ENCODE peak calls at places on chromosomes 11 and 22, in four cellular contexts. S is H9, T is mesendoderm, D is H1. Z is an unnamed sample.

GRCh38 chr22:46355369-46355995 is 20.0 kb downstream of the TRMU start:
- DNase-seq in T (peak; percentile 76), D (peak; percentile 97), S (peak; percentile 83), Z (peak; percentile 40)

GRCh38 chr22:33006220-33006954 is 51.8 kb downstream of the SYN3 start:
- DNase-seq in T (no peak), S (no peak), D (peak; percentile 24), Z (no peak)

GRCh38 chr22:19974935-19975706 is 33.5 kb upstream of the TXNRD2 start:
- DNase-seq in S (peak; percentile 46), T (peak; percentile 41), D (no peak), Z (no peak)

GRCh38 chr22:19055801-19056200 is 66.4 kb downstream of the DGCR2 start:
- DNase-seq in S (no peak), T (no peak), D (no peak), Z (no peak)

GRCh38 chr11:128878455-128878854 is 11.4 kb upstream of the KCNJ1 start:
- DNase-seq in D (no peak), S (no peak), T (no peak), Z (no peak)

GRCh38 chr11:45087301-45087700 is 59.1 kb upstream of the PRDM11 start:
- DNase-seq in S (no peak), T (no peak), D (no peak), Z (peak; percentile 60)

GRCh38 chr22:50701076-50701419 is 28.4 kb downstream of the SHANK3 start:
- DNase-seq in T (no peak), D (no peak), S (no peak), Z (no peak)

GRCh38 chr11:111426615-111427014 is 47.5 kb upstream of the POU2AF1 start:
- DNase-seq in T (no peak), S (no peak), D (no peak), Z (no peak)

GRCh38 chr11:75344761-75345454 is 6.6 kb downstream of the ARRB1 start:
- DNase-seq in D (no peak), S (no peak), T (no peak), Z (peak; percentile 74)

GRCh38 chr11:36177837-36178236 is 111.4 kb downstream of the COMMD9 start:
- DNase-seq in D (no peak), S (no peak), T (no peak), Z (no peak)

GRCh38 chr22:47883757-47884156 is 1121.3 kb downstream of the TBC1D22A start:
- DNase-seq in S (no peak), T (no peak), D (no peak), Z (no peak)

GRCh38 chr11:106468091-106468490 is 390.6 kb downstream of the AASDHPPT start:
- DNase-seq in S (no peak), D (no peak), T (no peak), Z (peak; percentile 79)

GRCh38 chr11:103035656-103036434 is 56.1 kb downstream of the DCUN1D5 start:
- DNase-seq in D (no peak), S (no peak), T (peak; percentile 86), Z (peak; percentile 86)

GRCh38 chr22:40215266-40215665 is 37.5 kb downstream of the TNRC6B start:
- DNase-seq in D (peak; percentile 45), T (no peak), S (peak; percentile 22), Z (no peak)

GRCh38 chr11:88695701-88696414 is 358.3 kb upstream of the CTSC start:
- DNase-seq in T (peak; percentile 12), D (no peak), S (no peak), Z (no peak)

GRCh38 chr11:126197277-126197939 is 14.0 kb downstream of the RPUSD4 start:
- DNase-seq in T (peak; percentile 21), D (no peak), S (no peak), Z (peak; percentile 90)

GRCh38 chr11:33168605-33169240 is 7.4 kb upstream of the CSTF3 start:
- DNase-seq in S (no peak), T (no peak), D (no peak), Z (peak; percentile 77)

GRCh38 chr11:35664977-35665441 is 2.4 kb downstream of the TRIM44 start:
- DNase-seq in D (no peak), S (no peak), T (no peak), Z (peak; percentile 14)

GRCh38 chr11:72223615-72224586 is 666 bp upstream of the INPPL1 start:
- DNase-seq in T (peak; percentile 79), D (peak; percentile 79), S (peak; percentile 71), Z (peak; percentile 56)

GRCh38 chr11:69899957-69900821 is 81.0 kb upstream of the FGF3 start:
- DNase-seq in D (no peak), T (no peak), S (no peak), Z (no peak)

GRCh38 chr11:69881467-69882269 is 62.5 kb upstream of the FGF3 start:
- DNase-seq in T (peak; percentile 53), D (peak; percentile 73), S (peak; percentile 61), Z (no peak)

GRCh38 chr22:50190182-50190951 is 4.7 kb downstream of the TRABD start:
- DNase-seq in T (peak; percentile 75), S (peak; percentile 84), D (peak; percentile 82), Z (no peak)

GRCh38 chr11:72425053-72425980 is 9.0 kb downstream of the CLPB start:
- DNase-seq in D (no peak), S (no peak), T (no peak), Z (no peak)

DNA sequence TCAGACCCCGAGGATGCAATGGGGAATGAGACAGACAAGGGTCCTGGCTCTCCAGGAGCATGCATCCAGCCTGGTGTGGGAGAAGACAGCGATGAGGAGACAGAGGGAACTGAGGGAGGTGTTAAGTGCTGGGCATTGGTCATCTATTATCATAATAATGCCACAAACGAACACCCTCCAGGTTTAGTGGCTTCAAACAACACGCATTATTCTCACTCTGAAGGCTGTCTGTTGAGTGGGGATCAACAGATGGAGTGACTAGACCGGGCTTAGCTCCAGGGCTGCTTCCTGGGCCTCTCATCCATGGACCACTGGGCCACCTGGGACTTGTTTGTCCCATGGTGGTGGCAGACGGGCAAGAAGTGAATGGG is 48.6 kb downstream of the MCM5 start:
- DNase-seq in T (no peak), D (no peak), S (no peak), Z (no peak)
- H3K56ac ChIP-seq in T (no peak overlapping the region), D (no peak overlapping the region), S (no peak overlapping the region), Z (no peak overlapping the region)

GRCh38 chr22:30287626-30288413 is 1.5 kb downstream of the CASTOR1 start:
- DNase-seq in T (peak; percentile 98), S (peak; percentile 96), D (peak; percentile 87), Z (peak; percentile 90)
- H3K56ac ChIP-seq in T (no peak overlapping the region), S (no peak overlapping the region), D (no peak overlapping the region), Z (peak overlapping the region; percentile 38)

GRCh38 chr11:73860202-73860601 is 16.4 kb downstream of the COA4 start:
- DNase-seq in T (no peak), S (no peak), D (no peak), Z (no peak)

GRCh38 chr11:73852049-73852448 is 24.6 kb downstream of the COA4 start:
- DNase-seq in D (no peak), S (no peak), T (no peak), Z (no peak)

GRCh38 chr11:73859671-73860070 is 17.0 kb downstream of the COA4 start:
- DNase-seq in D (no peak), S (no peak), T (no peak), Z (peak; percentile 22)

GRCh38 chr11:73854680-73855079 is 22.0 kb downstream of the COA4 start:
- DNase-seq in S (no peak), T (no peak), D (no peak), Z (peak; percentile 59)

GRCh38 chr11:73856001-73856663 is 20.5 kb downstream of the COA4 start:
- DNase-seq in T (no peak), D (no peak), S (no peak), Z (no peak)
- H3K56ac ChIP-seq in T (no peak overlapping the region), D (no peak overlapping the region), S (no peak overlapping the region), Z (no peak overlapping the region)

GRCh38 chr22:44067901-44068300 is 43.8 kb downstream of the PARVB start:
- DNase-seq in T (no peak), S (no peak), D (no peak), Z (no peak)

GRCh38 chr22:44068422-44069191 is 44.5 kb downstream of the PARVB start:
- DNase-seq in T (no peak), D (no peak), S (no peak), Z (no peak)

GRCh38 chr22:44067033-44067432 is 42.9 kb downstream of the PARVB start:
- DNase-seq in S (no peak), T (no peak), D (no peak), Z (no peak)

GRCh38 chr22:44063462-44064371 is 39.6 kb downstream of the PARVB start:
- DNase-seq in S (no peak), D (no peak), T (no peak), Z (no peak)
- H3K56ac ChIP-seq in S (no peak overlapping the region), D (no peak overlapping the region), T (no peak overlapping the region), Z (no peak overlapping the region)

GRCh38 chr11:31919175-31919574 is 108.1 kb upstream of the PAX6 start:
- DNase-seq in D (no peak), T (no peak), S (no peak), Z (no peak)
- H3K56ac ChIP-seq in D (no peak overlapping the region), T (no peak overlapping the region), S (no peak overlapping the region), Z (no peak overlapping the region)

DNA sequence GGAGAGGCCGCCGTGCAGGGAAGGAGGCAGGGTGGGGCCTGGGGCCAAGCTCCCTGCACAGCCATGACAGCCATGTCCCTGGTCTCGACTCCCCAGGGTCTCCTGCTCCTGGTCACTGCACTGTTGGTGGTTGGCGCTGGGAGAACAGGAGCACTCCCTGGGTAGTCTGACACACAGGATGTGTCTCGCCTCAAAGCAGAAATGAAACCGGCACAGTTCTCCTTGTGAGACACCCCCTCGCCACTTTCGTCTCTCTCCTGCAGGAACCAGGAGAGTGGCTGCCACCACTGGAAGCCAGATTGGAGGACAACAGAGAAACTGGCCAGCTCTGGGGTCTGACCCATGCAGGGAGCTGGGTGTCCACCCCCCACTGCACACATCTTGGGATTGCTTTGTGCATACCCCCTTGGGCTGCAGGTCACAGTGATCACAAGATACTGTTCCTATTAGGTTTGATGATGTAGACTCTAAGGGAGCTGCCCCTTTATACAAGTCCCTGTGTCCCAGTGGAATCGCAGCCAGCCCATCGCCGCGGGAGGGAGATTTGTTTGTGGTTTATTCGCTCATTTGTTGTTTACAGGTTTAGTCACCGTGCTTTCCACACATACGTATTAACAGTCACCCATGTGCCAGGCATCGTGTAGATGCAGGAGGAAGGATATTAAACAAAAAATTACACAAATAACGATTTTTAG is 27.0 kb upstream of the YWHAH start:
- DNase-seq in D (no peak), S (no peak), T (no peak), Z (no peak)
- H3K56ac ChIP-seq in D (no peak overlapping the region), S (no peak overlapping the region), T (no peak overlapping the region), Z (no peak overlapping the region)

GRCh38 chr11:112662554-112662953 is 298.7 kb upstream of the NCAM1 start:
- DNase-seq in S (no peak), T (no peak), D (no peak), Z (no peak)
- H3K56ac ChIP-seq in S (no peak overlapping the region), T (no peak overlapping the region), D (no peak overlapping the region), Z (no peak overlapping the region)

GRCh38 chr11:132352497-132352896 is 982.1 kb downstream of the NTM start:
- DNase-seq in T (no peak), S (no peak), D (no peak), Z (no peak)

GRCh38 chr11:132361011-132361550 is 990.7 kb downstream of the NTM start:
- DNase-seq in T (peak; percentile 82), S (no peak), D (no peak), Z (no peak)

GRCh38 chr11:132358573-132358953 is 988.1 kb downstream of the NTM start:
- DNase-seq in S (no peak), D (no peak), T (no peak), Z (no peak)

GRCh38 chr11:132353255-132353654 is 982.8 kb downstream of the NTM start:
- DNase-seq in D (no peak), S (no peak), T (no peak), Z (no peak)

GRCh38 chr11:132357811-132358572 is 987.6 kb downstream of the NTM start:
- DNase-seq in S (no peak), T (no peak), D (no peak), Z (no peak)
- H3K56ac ChIP-seq in S (no peak overlapping the region), T (no peak overlapping the region), D (no peak overlapping the region), Z (no peak overlapping the region)

Z was measured in IMR-90.